ENCODE peak calls at places on chromosomes 7 and 10, in four cellular contexts. M is AML-193, E is astrocyte of the spinal cord, H is testis. Y is an unnamed sample.

GRCh38 chr7:50274361-50274760 is 30.2 kb upstream of the IKZF1 start:
- DNase-seq in M (no peak), H (no peak), E (no peak), Y (no peak)

GRCh38 chr7:41110186-41110585 is 592.7 kb downstream of the INHBA start:
- DNase-seq in E (no peak), H (no peak), M (no peak), Y (peak; percentile 37)

GRCh38 chr7:55532150-55532917 is 40.0 kb downstream of the VOPP1 start:
- DNase-seq in H (no peak), E (no peak), M (no peak), Y (peak; percentile 36)

GRCh38 chr10:105023223-105023622 is 382.1 kb downstream of the SORCS3 start:
- DNase-seq in M (no peak), E (no peak), H (no peak), Y (no peak)

GRCh38 chr7:15938153-15938552 is 251.7 kb upstream of the MEOX2 start:
- DNase-seq in M (no peak), E (no peak), H (no peak), Y (no peak)

GRCh38 chr10:31321396-31321941 is 2.5 kb downstream of the ZEB1 start:
- DNase-seq in H (no peak), E (peak; percentile 29), M (no peak), Y (no peak)

GRCh38 chr7:140922741-140923345 is 1.9 kb downstream of the BRAF start:
- DNase-seq in M (peak; percentile 10), H (no peak), E (no peak), Y (no peak)

GRCh38 chr7:135247746-135248471 is 14.3 kb downstream of the STRA8 start:
- DNase-seq in M (no peak), H (no peak), E (no peak), Y (no peak)

GRCh38 chr10:10662720-10663467 is 354.8 kb upstream of the CELF2 start:
- DNase-seq in E (no peak), M (no peak), H (no peak), Y (no peak)

GRCh38 chr10:119090968-119091367 is 10.4 kb upstream of the EIF3A start:
- DNase-seq in E (peak; percentile 76), M (no peak), H (no peak), Y (peak; percentile 68)

Y was measured in LHCN-M2.